ENCODE peak calls at places on chromosome 21, in ten cellular contexts. E, S, B, P, I, J, M, X, D and R are unnamed samples. For H3K4me1, the result is how much of the 10 kb centered on the place peaks cover.

GRCh38 chr21:33974513-33975468 is 59.2 kb upstream of the ATP5PO start:
- DNase-seq in E (no peak), S (no peak), B (no peak), P (no peak), I (no peak), J (no peak), M (no peak), X (no peak), D (no peak), R (no peak)

GRCh38 chr21:41601573-41602371 is 93.8 kb upstream of the TMPRSS2 start:
- DNase-seq in E (no peak), S (no peak), B (no peak), P (peak), I (peak), J (no peak), M (no peak), X (peak), D (peak), R (no peak)

GRCh38 chr21:28518620-28519019 is 474.1 kb downstream of the LTN1 start:
- DNase-seq in E (no peak), S (no peak), B (no peak), P (no peak), I (peak), J (no peak), M (no peak), X (no peak), D (no peak), R (no peak)

GRCh38 chr21:28207776-28208175 is 784.9 kb downstream of the LTN1 start:
- DNase-seq in E (no peak), S (no peak), B (no peak), P (no peak), I (peak), J (no peak), M (no peak), X (no peak), D (no peak), R (no peak)

GRCh38 chr21:28737671-28738279 is 254.9 kb downstream of the LTN1 start:
- DNase-seq in E (no peak), S (no peak), B (no peak), P (no peak), I (peak), J (no peak), M (no peak), X (no peak), D (no peak), R (no peak)

GRCh38 chr21:40054403-40054802 is 187.2 kb downstream of the PCP4 start:
- DNase-seq in E (peak), S (peak), B (no peak), P (no peak), I (no peak), J (no peak), M (no peak), X (peak), D (peak), R (peak)

GRCh38 chr21:35234725-35235124 is 185.6 kb upstream of the RUNX1 start:
- DNase-seq in E (no peak), S (no peak), B (no peak), P (no peak), I (no peak), J (no peak), M (no peak), X (no peak), D (no peak), R (no peak)

GRCh38 chr21:16029065-16029464 is 299.3 kb downstream of the USP25 start:
- DNase-seq in E (no peak), S (no peak), B (no peak), P (no peak), I (no peak), J (no peak), M (no peak), X (no peak), D (no peak), R (no peak)

GRCh38 chr21:36010801-36011200 is 49.5 kb downstream of the SETD4 start:
- DNase-seq in E (no peak), S (no peak), B (no peak), P (no peak), I (no peak), J (no peak), M (no peak), X (no peak), D (no peak), R (no peak)

GRCh38 chr21:33936221-33937038 is 20.8 kb upstream of the ATP5PO start:
- DNase-seq in E (no peak), S (no peak), B (no peak), P (peak), I (peak), J (peak), M (no peak), X (no peak), D (no peak), R (no peak)

GRCh38 chr21:33057385-33057940 is 12.5 kb upstream of the OLIG1 start:
- DNase-seq in E (no peak), S (no peak), B (no peak), P (no peak), I (no peak), J (no peak), M (no peak), X (no peak), D (no peak), R (no peak)

GRCh38 chr21:16198546-16198945 is 468.8 kb downstream of the USP25 start:
- DNase-seq in E (no peak), S (peak), B (no peak), P (no peak), I (peak), J (no peak), M (no peak), X (no peak), D (no peak), R (no peak)

GRCh38 chr21:44255519-44255981 is 6.1 kb downstream of the DNMT3L start:
- DNase-seq in E (no peak), S (no peak), B (no peak), P (no peak), I (no peak), J (no peak), M (no peak), X (no peak), D (peak), R (no peak)

GRCh38 chr21:25934771-25935224 is 200.0 kb downstream of the GABPA start:
- DNase-seq in E (peak), S (peak), B (peak), P (no peak), I (peak), J (no peak), M (peak), X (peak), D (peak), R (peak)

GRCh38 chr21:35044128-35044527 is 5.0 kb downstream of the RUNX1 start:
- DNase-seq in E (peak), S (no peak), B (no peak), P (no peak), I (no peak), J (no peak), M (no peak), X (no peak), D (no peak), R (no peak)

GRCh38 chr21:17514124-17514481 is 1.3 kb downstream of the CXADR start:
- DNase-seq in E (no peak), S (no peak), B (no peak), P (peak), I (peak), J (no peak), M (no peak), X (no peak), D (no peak), R (no peak)

GRCh38 chr21:22965455-22966125 is 1967.4 kb downstream of the NCAM2 start:
- DNase-seq in E (no peak), S (no peak), B (no peak), P (peak), I (no peak), J (no peak), M (no peak), X (no peak), D (no peak), R (no peak)

GRCh38 chr21:44024895-44025353 is 12.8 kb downstream of the TRAPPC10 start:
- DNase-seq in E (peak), S (peak), B (no peak), P (peak), I (peak), J (no peak), M (peak), X (peak), D (peak), R (peak)

GRCh38 chr21:41651830-41652229 is 115.0 kb downstream of the RIPK4 start:
- DNase-seq in E (no peak), S (no peak), B (no peak), P (no peak), I (peak), J (no peak), M (no peak), X (no peak), D (no peak), R (no peak)

GRCh38 chr21:38859852-38860251 is 54.1 kb downstream of the ETS2 start:
- DNase-seq in E (no peak), S (no peak), B (no peak), P (no peak), I (peak), J (no peak), M (no peak), X (no peak), D (no peak), R (no peak)

GRCh38 chr21:38861006-38861405 is 55.3 kb downstream of the ETS2 start:
- DNase-seq in E (no peak), S (peak), B (no peak), P (no peak), I (no peak), J (no peak), M (peak), X (no peak), D (no peak), R (no peak)

GRCh38 chr21:38861989-38862683 is 56.4 kb downstream of the ETS2 start:
- DNase-seq in E (no peak), S (no peak), B (no peak), P (no peak), I (no peak), J (no peak), M (no peak), X (no peak), D (no peak), R (no peak)

GRCh38 chr21:38863291-38863690 is 57.6 kb downstream of the ETS2 start:
- DNase-seq in E (no peak), S (no peak), B (no peak), P (no peak), I (no peak), J (no peak), M (no peak), X (no peak), D (no peak), R (no peak)

GRCh38 chr21:38863843-38864363 is 58.2 kb downstream of the ETS2 start:
- DNase-seq in E (no peak), S (no peak), B (no peak), P (no peak), I (no peak), J (no peak), M (no peak), X (no peak), D (no peak), R (no peak)
- H3K4me1 ChIP-seq in E (under half), S (under half), B (under half), P (under half), I (under half), J (under half), M (under half), X (under half), D (under half), R (under half)

GRCh38 chr21:30628109-30628508 is 6.9 kb upstream of the KRTAP20-2 start:
- DNase-seq in E (no peak), S (no peak), B (no peak), P (no peak), I (no peak), J (no peak), M (no peak), X (no peak), D (no peak), R (no peak)

GRCh38 chr21:30620522-30620921 is at the start of gene KRTAP20-4:
- DNase-seq in E (no peak), S (peak), B (no peak), P (no peak), I (no peak), J (no peak), M (no peak), X (no peak), D (no peak), R (no peak)

GRCh38 chr21:30620080-30620479 is 347 bp upstream of the KRTAP20-4 start:
- DNase-seq in E (no peak), S (no peak), B (no peak), P (no peak), I (no peak), J (no peak), M (no peak), X (no peak), D (no peak), R (no peak)

GRCh38 chr21:30625449-30625848 is 5.0 kb downstream of the KRTAP20-4 start:
- DNase-seq in E (no peak), S (peak), B (no peak), P (no peak), I (no peak), J (no peak), M (no peak), X (no peak), D (no peak), R (no peak)

GRCh38 chr21:30623362-30623761 is 2.9 kb downstream of the KRTAP20-4 start:
- DNase-seq in E (no peak), S (no peak), B (no peak), P (no peak), I (no peak), J (no peak), M (no peak), X (no peak), D (no peak), R (no peak)
- H3K4me1 ChIP-seq in E (under half), S (under half), B (under half), P (under half), I (under half), J (under half), M (under half), X (under half), D (under half), R (under half)

GRCh38 chr21:38486705-38487104 is 11.6 kb downstream of the ERG start:
- DNase-seq in E (no peak), S (no peak), B (no peak), P (no peak), I (peak), J (no peak), M (no peak), X (no peak), D (no peak), R (no peak)
- H3K4me1 ChIP-seq in E (under half), S (under half), B (under half), P (under half), I (under half), J (under half), M (half or more), X (under half), D (half or more), R (under half)

DNA sequence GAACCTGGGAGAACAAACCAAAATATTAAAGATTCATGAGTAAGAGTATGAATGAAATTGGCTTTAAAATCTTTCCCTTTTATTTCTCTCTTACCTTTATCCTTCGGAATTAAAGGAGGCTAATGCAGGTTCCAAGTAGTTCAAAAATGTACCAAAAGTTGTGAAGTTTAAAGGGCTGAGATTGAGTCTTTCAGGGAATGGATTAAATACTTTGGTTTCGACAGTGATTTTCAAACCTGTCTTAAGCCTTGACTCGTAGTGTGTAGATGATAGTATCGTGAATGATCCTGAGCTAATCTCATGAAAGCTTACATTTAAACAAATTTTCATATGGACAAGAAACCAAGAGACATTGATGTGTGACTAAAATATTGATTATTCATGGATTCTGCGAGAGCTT is 66.9 kb downstream of the DYRK1A start:
- DNase-seq in E (no peak), S (no peak), B (no peak), P (no peak), I (no peak), J (no peak), M (no peak), X (no peak), D (no peak), R (no peak)
- H3K4me1 ChIP-seq in E (half or more), S (under half), B (under half), P (under half), I (under half), J (half or more), M (half or more), X (under half), D (half or more), R (under half)

GRCh38 chr21:42670884-42671283 is 17.5 kb downstream of the PDE9A start:
- DNase-seq in E (no peak), S (no peak), B (no peak), P (no peak), I (no peak), J (no peak), M (no peak), X (no peak), D (no peak), R (no peak)
- H3K4me1 ChIP-seq in E (under half), S (under half), B (under half), P (under half), I (under half), J (under half), M (under half), X (under half), D (under half), R (under half)

DNA sequence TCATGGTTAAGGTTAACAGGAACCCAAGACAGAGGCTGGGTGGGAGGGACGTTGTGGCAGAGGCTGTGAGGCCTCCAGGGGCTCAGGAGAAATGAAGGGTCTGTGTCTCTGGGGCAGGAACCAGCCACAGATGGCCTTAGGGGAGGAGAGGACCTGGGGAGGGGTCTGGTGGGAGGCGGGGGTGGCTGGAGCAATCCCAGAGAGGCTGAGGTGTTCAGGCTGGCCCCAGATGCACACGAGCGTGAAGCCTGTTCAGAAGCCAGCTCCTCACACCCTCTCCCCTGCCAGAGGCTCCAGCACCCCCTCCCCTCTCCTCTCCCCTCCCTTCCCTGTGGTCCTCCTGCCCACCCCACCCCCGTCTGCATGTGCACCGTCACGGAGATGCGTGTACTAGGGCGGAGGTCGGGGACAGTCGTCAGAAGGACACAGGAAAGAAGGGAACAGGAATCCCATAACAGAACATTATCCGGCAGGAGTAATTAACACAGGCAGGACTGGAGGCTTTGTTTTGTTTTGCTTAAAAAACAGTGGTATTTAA is 115.0 kb upstream of the COL6A1 start:
- DNase-seq in E (no peak), S (no peak), B (no peak), P (peak), I (no peak), J (no peak), M (no peak), X (no peak), D (no peak), R (no peak)
- H3K4me1 ChIP-seq in E (under half), S (under half), B (under half), P (under half), I (under half), J (under half), M (under half), X (under half), D (under half), R (under half)

GRCh38 chr21:14538477-14538876 is 7.6 kb downstream of the SAMSN1 start:
- DNase-seq in E (no peak), S (no peak), B (no peak), P (no peak), I (no peak), J (no peak), M (no peak), X (no peak), D (no peak), R (no peak)
- H3K4me1 ChIP-seq in E (under half), S (under half), B (under half), P (under half), I (under half), J (under half), M (under half), X (under half), D (under half), R (under half)